ENCODE peak calls at places on chromosome 4, in five cellular contexts. R, I, L, P and D are unnamed samples.

GRCh38 chr4:3396611-3397010 is 45.2 kb upstream of the HGFAC start:
- DNase-seq in R (no peak), L (no peak), I (no peak), P (peak), D (no peak)

GRCh38 chr4:107997001-107997788 is 7.5 kb downstream of the HADH start:
- DNase-seq in R (peak), P (peak), L (no peak), I (peak), D (no peak)

GRCh38 chr4:12486995-12487394 is 997.1 kb downstream of the RAB28 start:
- DNase-seq in L (no peak), P (peak), R (no peak), I (no peak), D (no peak)

GRCh38 chr4:113623274-113623894 is 138.2 kb downstream of the CAMK2D start:
- DNase-seq in R (no peak), P (no peak), L (no peak), I (no peak), D (no peak)

GRCh38 chr4:128524311-128524710 is 236.7 kb upstream of the PGRMC2 start:
- DNase-seq in I (peak), P (peak), L (no peak), R (peak), D (peak)

GRCh38 chr4:100299441-100299840 is 109.2 kb upstream of the DDIT4L start:
- DNase-seq in P (no peak), R (no peak), I (no peak), L (no peak), D (no peak)

GRCh38 chr4:17030543-17030942 is 132.1 kb upstream of the LDB2 start:
- DNase-seq in L (no peak), P (peak), I (no peak), R (peak), D (peak)

GRCh38 chr4:56386091-56386490 is 1.2 kb downstream of the AASDH start:
- DNase-seq in L (no peak), R (no peak), P (no peak), I (no peak), D (no peak)

GRCh38 chr4:6199344-6199921 is 916 bp downstream of the JAKMIP1 start:
- DNase-seq in L (no peak), P (no peak), R (no peak), I (peak), D (no peak)

GRCh38 chr4:19047481-19047880 is 1025.9 kb upstream of the LCORL start:
- DNase-seq in I (no peak), P (no peak), L (no peak), R (no peak), D (no peak)

GRCh38 chr4:128868758-128869157 is 59.3 kb downstream of the JADE1 start:
- DNase-seq in R (no peak), L (no peak), P (no peak), I (no peak), D (no peak)

DNA sequence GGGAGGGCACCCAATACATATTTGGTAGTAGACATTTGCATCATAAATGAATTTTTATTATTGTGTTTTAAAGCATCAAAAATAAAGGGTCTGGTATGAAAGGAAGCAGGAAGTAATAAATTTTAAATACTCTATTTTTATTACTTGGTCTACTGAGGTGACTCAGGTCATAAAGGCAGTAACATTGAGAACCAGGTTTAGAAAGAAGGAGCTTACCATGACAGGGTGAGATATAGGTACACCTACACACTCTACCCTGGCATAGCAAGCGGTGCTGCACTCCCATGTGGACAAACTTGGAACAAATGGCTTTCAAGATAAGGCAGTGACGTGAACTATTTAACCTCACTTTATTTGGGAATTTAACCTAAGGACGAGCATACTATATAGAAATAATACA is 344.6 kb downstream of the BMPR1B start:
- DNase-seq in R (no peak), L (no peak), I (no peak), P (no peak), D (peak)
- TF ChIP-seq CTCF in R (no peak), L (no peak), I (no peak), P (no peak), D (no peak)

DNA sequence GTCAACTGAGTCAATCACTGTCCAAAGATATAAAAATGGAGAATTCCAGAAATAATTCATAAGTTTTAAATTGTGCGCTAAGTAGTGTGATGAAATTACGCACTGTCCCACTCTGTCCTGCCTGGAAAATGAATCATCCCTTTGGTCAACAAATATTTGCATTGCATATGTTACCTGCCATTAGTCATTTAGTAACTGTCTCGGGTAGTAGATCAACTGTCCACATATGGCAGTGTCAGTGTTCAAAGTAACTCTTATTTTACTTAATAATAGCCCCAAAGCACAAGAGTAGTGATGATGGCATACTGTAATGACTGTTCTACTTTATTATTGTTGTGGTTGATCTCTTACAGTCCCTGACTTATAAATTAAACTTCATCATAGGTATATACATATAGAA is 3.4 kb downstream of the YTHDC1 start:
- DNase-seq in I (no peak), L (no peak), P (no peak), R (no peak), D (no peak)
- TF ChIP-seq CTCF in I (no peak), L (no peak), P (no peak), R (no peak), D (no peak)

GRCh38 chr4:7524064-7524682 is 89.4 kb upstream of the PSAPL1 start:
- DNase-seq in L (no peak), P (no peak), I (no peak), R (no peak), D (no peak)
- TF ChIP-seq CTCF in L (no peak), P (no peak), I (no peak), R (no peak), D (no peak)

GRCh38 chr4:24989327-24989726 is 41.4 kb downstream of the LGI2 start:
- DNase-seq in P (no peak), R (no peak), I (no peak), L (no peak), D (no peak)

GRCh38 chr4:24979554-24979953 is 51.2 kb downstream of the LGI2 start:
- DNase-seq in P (peak), R (no peak), L (no peak), I (peak), D (peak)

GRCh38 chr4:24988776-24989175 is 42.0 kb downstream of the LGI2 start:
- DNase-seq in L (no peak), I (no peak), P (peak), R (peak), D (peak)

GRCh38 chr4:24980064-24980690 is 50.6 kb downstream of the LGI2 start:
- DNase-seq in L (peak), P (peak), R (peak), I (peak), D (peak)

DNA sequence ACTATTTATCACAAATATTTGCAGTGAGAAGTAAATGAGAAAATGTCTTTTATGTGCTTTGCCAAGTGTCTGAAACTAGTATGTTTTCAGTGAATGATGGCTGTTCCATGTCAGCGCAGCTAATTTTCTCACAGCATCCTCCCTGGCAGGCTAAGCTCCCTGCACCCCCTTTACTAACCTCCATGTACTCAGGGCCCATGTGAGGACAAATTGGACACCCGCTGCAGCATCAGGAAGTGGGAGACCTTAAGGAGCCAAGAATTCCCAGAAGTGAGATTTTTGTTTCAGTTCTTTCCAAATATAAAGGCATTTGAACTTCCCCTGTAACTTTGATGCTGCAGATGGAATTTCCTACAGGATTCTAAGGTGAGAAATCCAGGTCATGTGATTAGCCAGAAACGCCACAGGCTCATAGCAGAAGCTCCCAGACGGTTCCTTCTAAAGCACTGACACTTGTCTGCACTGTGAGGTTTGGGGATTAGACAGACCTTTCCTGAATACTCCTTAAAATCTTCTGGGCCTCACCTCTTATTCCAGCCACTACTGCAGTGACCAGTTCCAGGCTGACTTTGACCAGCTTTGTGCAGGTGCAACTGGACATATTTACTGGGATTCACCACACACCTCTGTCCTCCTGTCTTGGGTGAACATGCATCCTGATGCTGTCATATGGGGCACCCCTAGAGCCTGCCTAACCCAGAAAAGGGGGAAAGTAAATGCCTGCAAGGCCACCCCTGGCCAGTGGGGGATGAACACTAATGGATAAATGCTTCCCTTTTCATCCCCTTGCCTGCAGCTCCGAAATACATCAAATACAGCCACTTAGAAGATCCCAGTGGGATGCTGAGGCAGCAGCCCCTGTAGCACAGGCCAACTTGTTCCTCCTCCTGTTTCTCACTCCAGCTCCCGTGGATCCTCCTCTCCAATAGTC is 45.9 kb downstream of the LGI2 start:
- DNase-seq in R (no peak), L (no peak), I (no peak), P (no peak), D (no peak)
- TF ChIP-seq CTCF in R (no peak), L (no peak), I (no peak), P (peak), D (no peak)

GRCh38 chr4:1497189-1497801 is 91.1 kb upstream of the NKX1-1 start:
- DNase-seq in I (no peak), L (no peak), R (no peak), P (no peak), D (no peak)
- TF ChIP-seq CTCF in I (no peak), L (no peak), R (no peak), P (no peak), D (no peak)

GRCh38 chr4:156792462-156793085 is 179.0 kb downstream of the PDGFC start:
- DNase-seq in R (no peak), I (no peak), L (no peak), P (peak), D (peak)
- TF ChIP-seq CTCF in R (no peak), I (no peak), L (no peak), P (no peak), D (no peak)

GRCh38 chr4:1767770-1768366 is 25.2 kb upstream of the FGFR3 start:
- DNase-seq in P (peak), I (no peak), R (no peak), L (peak), D (peak)
- TF ChIP-seq CTCF in P (peak), I (no peak), R (peak), L (peak), D (peak)

GRCh38 chr4:24915121-24915922 is 2.5 kb upstream of the CCDC149 start:
- DNase-seq in I (no peak), R (no peak), L (no peak), P (no peak), D (peak)
- TF ChIP-seq CTCF in I (no peak), R (no peak), L (no peak), P (peak), D (peak)

GRCh38 chr4:140152760-140153418 is 1.1 kb downstream of the MAML3 start:
- DNase-seq in I (peak), R (no peak), L (peak), P (peak), D (peak)

GRCh38 chr4:140153419-140153743 is 603 bp downstream of the MAML3 start:
- DNase-seq in P (no peak), L (no peak), R (no peak), I (no peak), D (no peak)

GRCh38 chr4:140151700-140152014 is 2.3 kb downstream of the MAML3 start:
- DNase-seq in L (peak), P (peak), R (no peak), I (peak), D (peak)

GRCh38 chr4:140150886-140151699 is 2.9 kb downstream of the MAML3 start:
- DNase-seq in L (peak), R (peak), P (peak), I (peak), D (peak)

GRCh38 chr4:140152015-140152703 is 1.8 kb downstream of the MAML3 start:
- DNase-seq in R (no peak), I (no peak), L (peak), P (no peak), D (no peak)
- TF ChIP-seq CTCF in R (peak), I (peak), L (peak), P (no peak), D (peak)